ENCODE peak calls at places on chromosome 17, in six cellular contexts. H, I, M, O, Q and Y are unnamed samples.

GRCh38 chr17:19269102-19269501 is 31.9 kb downstream of the EPN2 start:
- DNase-seq in H (no peak), I (no peak), M (no peak), O (no peak), Q (no peak), Y (no peak)

GRCh38 chr17:17724307-17724921 is 43.2 kb downstream of the RAI1 start:
- DNase-seq in H (peak), I (no peak), M (no peak), O (no peak), Q (no peak), Y (peak)

GRCh38 chr17:951388-952132 is 28.0 kb downstream of the NXN start:
- DNase-seq in H (peak), I (no peak), M (no peak), O (peak), Q (peak), Y (peak)

GRCh38 chr17:42683407-42684031 is 1.2 kb downstream of the CNTNAP1 start:
- DNase-seq in H (peak), I (no peak), M (no peak), O (peak), Q (no peak), Y (peak)

GRCh38 chr17:44970136-44970737 is 2.1 kb upstream of the C1QL1 start:
- DNase-seq in H (peak), I (no peak), M (peak), O (no peak), Q (no peak), Y (peak)

GRCh38 chr17:43905985-43906852 is 1.1 kb downstream of the MPP2 start:
- DNase-seq in H (peak), I (no peak), M (peak), O (peak), Q (no peak), Y (peak)

GRCh38 chr17:82983510-82984248 is 95.7 kb upstream of the METRNL start:
- DNase-seq in H (peak), I (no peak), M (no peak), O (no peak), Q (no peak), Y (no peak)

GRCh38 chr17:882827-883585 is 96.6 kb downstream of the NXN start:
- DNase-seq in H (no peak), I (no peak), M (no peak), O (peak), Q (peak), Y (no peak)

GRCh38 chr17:40515491-40516041 is 14.1 kb upstream of the TNS4 start:
- DNase-seq in H (no peak), I (no peak), M (no peak), O (no peak), Q (no peak), Y (peak)

GRCh38 chr17:22704674-22705073 is 1012.4 kb downstream of the KCNJ18 start:
- DNase-seq in H (no peak), I (no peak), M (no peak), O (no peak), Q (no peak), Y (no peak)

GRCh38 chr17:64354396-64354795 is 36.3 kb downstream of the PECAM1 start:
- DNase-seq in H (no peak), I (no peak), M (no peak), O (no peak), Q (no peak), Y (no peak)

GRCh38 chr17:4177732-4178131 is 34.7 kb downstream of the CYB5D2 start:
- DNase-seq in H (no peak), I (no peak), M (no peak), O (no peak), Q (no peak), Y (no peak)